ENCODE peak calls at places on chromosome 16, in six cellular contexts. D is hepatocyte, G is GM23248, R is HCT116, Q is OCI-LY7, F is GM23338. C is an unnamed sample.

GRCh38 chr16:11439216-11439615 is 94.0 kb downstream of the RMI2 start:
- DNase-seq in D (no peak), G (no peak), R (no peak), Q (no peak), F (no peak), C (no peak)

GRCh38 chr16:71359431-71359830 is 908 bp downstream of the CALB2 start:
- DNase-seq in F (no peak), Q (no peak), G (peak; percentile 8), R (no peak), D (no peak), C (peak; percentile 61)

GRCh38 chr16:48811478-48811877 is 201.5 kb upstream of the N4BP1 start:
- DNase-seq in D (no peak), R (no peak), F (peak; percentile 63), Q (no peak), G (no peak), C (no peak)

GRCh38 chr16:27127293-27127692 is 60.6 kb downstream of the C16orf82 start:
- DNase-seq in Q (no peak), R (no peak), G (peak; percentile 69), D (no peak), F (no peak), C (no peak)

GRCh38 chr16:1466968-1467521 is 7.8 kb downstream of the CLCN7 start:
- DNase-seq in Q (no peak), G (no peak), D (no peak), F (no peak), R (no peak), C (peak; percentile 65)

GRCh38 chr16:27177031-27177774 is 26.1 kb upstream of the KDM8 start:
- DNase-seq in D (no peak), F (no peak), G (peak; percentile 94), Q (no peak), R (no peak), C (no peak)

GRCh38 chr16:51549836-51550235 is 398.8 kb upstream of the SALL1 start:
- DNase-seq in F (no peak), R (no peak), D (no peak), Q (no peak), G (peak; percentile 19), C (no peak)

GRCh38 chr16:79415983-79416641 is 184.4 kb downstream of the MAF start:
- DNase-seq in D (no peak), Q (no peak), F (no peak), G (no peak), R (no peak), C (no peak)

GRCh38 chr16:16817203-16817602 is 438.3 kb downstream of the NPIPA7 start:
- DNase-seq in Q (no peak), R (no peak), G (no peak), D (no peak), F (no peak), C (no peak)

GRCh38 chr16:49557070-49557446 is 183.5 kb downstream of the C16orf78 start:
- DNase-seq in Q (no peak), G (no peak), R (no peak), D (peak; percentile 38), F (peak; percentile 68), C (no peak)

GRCh38 chr16:15644306-15644961 is 1.5 kb upstream of the MARF1 start:
- DNase-seq in G (peak; percentile 66), Q (peak; percentile 18), D (peak; percentile 33), F (peak; percentile 9), R (peak; percentile 62), C (no peak)

GRCh38 chr16:6864670-6865069 is 468.0 kb upstream of the RBFOX1 start:
- DNase-seq in Q (no peak), D (no peak), F (no peak), R (no peak), G (no peak), C (no peak)

GRCh38 chr16:4309833-4310266 is 6.0 kb upstream of the GLIS2 start:
- DNase-seq in D (peak; percentile 84), G (peak; percentile 70), F (peak; percentile 95), R (peak; percentile 61), Q (peak; percentile 83), C (peak; percentile 75)

GRCh38 chr16:56691885-56692284 is 9.6 kb downstream of the MT1X start:
- DNase-seq in Q (no peak), D (peak; percentile 61), G (peak; percentile 49), R (peak; percentile 66), F (peak; percentile 67), C (peak; percentile 96)

GRCh38 chr16:1871974-1872635 is at the start of gene MEIOB:
- DNase-seq in Q (no peak), G (peak; percentile 54), D (peak; percentile 44), F (peak; percentile 94), R (no peak), C (no peak)

GRCh38 chr16:67248401-67249177 is at the start of gene SLC9A5:
- DNase-seq in F (peak; percentile 65), G (peak; percentile 65), Q (peak; percentile 32), R (no peak), D (peak; percentile 40), C (peak; percentile 23)

GRCh38 chr16:85821441-85821901 is 22.0 kb downstream of the COX4I1 start:
- DNase-seq in F (peak; percentile 89), G (peak; percentile 89), D (peak; percentile 91), R (peak; percentile 76), Q (peak; percentile 90), C (peak; percentile 54)

GRCh38 chr16:11534262-11534661 is 52.5 kb downstream of the LITAF start:
- DNase-seq in D (no peak), G (peak; percentile 20), Q (no peak), F (no peak), R (no peak), C (peak; percentile 23)

GRCh38 chr16:49859139-49859947 is 3.4 kb upstream of the ZNF423 start:
- DNase-seq in R (no peak), Q (no peak), F (peak; percentile 50), G (peak; percentile 45), D (peak; percentile 69), C (no peak)

GRCh38 chr16:89115216-89115949 is 21.7 kb downstream of the ACSF3 start:
- DNase-seq in D (no peak), F (no peak), Q (peak; percentile 91), R (no peak), G (no peak), C (no peak)

GRCh38 chr16:4618645-4619418 is 4.1 kb upstream of the UBALD1 start:
- DNase-seq in Q (no peak), D (no peak), R (no peak), G (no peak), F (no peak), C (no peak)

GRCh38 chr16:29126621-29127020 is 141.8 kb downstream of the LAT start:
- DNase-seq in D (no peak), F (no peak), G (no peak), Q (no peak), R (no peak), C (no peak)

GRCh38 chr16:29124828-29125227 is 140.0 kb downstream of the LAT start:
- DNase-seq in F (no peak), R (no peak), Q (no peak), D (no peak), G (no peak), C (no peak)

DNA sequence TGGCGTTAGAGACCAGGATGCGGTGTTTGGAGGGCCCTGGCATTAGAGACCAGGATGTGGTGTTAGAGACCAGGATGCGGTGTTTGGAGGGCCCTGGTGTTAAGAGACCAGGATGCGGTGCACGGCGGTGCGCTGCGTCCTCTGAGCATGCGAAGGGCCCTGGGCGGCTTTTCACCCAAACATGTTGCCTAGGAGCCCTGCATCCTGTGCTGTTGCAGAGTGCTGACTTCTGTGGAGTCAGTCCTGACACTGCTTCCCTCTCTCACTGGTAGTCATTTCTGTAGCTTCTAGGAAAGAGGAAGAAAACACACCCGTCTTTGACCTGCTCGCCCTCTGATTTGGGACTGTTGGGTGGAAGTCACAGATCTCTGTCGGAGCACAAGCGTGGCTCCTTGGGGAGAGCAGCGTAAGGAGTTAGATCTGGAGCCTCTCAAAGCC is 141.2 kb downstream of the LAT start:
- DNase-seq in F (peak; percentile 32), Q (no peak), R (no peak), D (no peak), G (no peak), C (no peak)
- H3K27ac ChIP-seq in F (no peak overlapping the region), Q (no peak overlapping the region), R (no peak overlapping the region), D (no peak overlapping the region), G (no peak overlapping the region), C (no peak overlapping the region)

DNA sequence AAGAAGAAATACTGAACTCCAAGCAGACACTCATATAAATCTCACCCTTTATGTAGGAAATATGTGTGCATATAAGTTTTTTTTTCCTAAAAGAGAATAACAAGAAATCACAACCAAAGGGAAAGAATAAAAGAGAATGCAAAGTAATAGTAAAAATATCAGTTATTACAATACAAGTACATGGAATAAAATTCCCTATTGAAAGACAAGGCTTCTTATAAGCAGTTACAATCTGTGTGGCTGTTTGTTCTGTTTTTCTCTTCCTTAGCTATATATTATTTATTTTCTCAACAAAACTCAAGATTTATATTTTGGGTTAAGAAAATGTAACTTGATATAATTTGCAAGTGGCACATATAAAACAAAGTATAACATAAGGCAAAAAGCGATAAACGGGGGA is 41.7 kb downstream of the SLC5A11 start:
- DNase-seq in G (no peak), D (no peak), R (no peak), F (no peak), Q (no peak), C (no peak)
- H3K9me2 ChIP-seq in G (no peaks in the 10 kb centered on the region), D (no peaks in the 10 kb centered on the region), R (no peaks in the 10 kb centered on the region), F (no peaks in the 10 kb centered on the region), Q (no peaks in the 10 kb centered on the region), C (no peaks in the 10 kb centered on the region)

DNA sequence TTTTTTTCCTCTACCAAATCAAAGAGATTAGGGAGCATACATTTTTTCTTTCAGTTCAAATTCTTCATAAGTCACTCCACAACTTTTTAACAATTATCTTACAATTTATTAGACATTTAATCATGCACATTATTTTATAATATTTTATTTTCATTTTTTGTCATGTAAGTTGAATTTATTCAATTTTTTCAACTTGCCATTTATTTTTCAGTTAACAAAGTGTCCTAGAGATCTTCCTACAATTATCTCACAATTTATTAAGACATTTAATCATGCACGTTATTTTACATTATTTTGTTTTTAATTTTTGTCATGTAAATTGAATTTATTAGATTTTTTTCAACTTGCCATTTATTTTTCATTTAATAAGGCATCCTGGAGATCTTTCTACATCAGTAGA is 16.2 kb downstream of the CACNG3 start:
- DNase-seq in G (no peak), R (no peak), Q (no peak), D (no peak), F (no peak), C (no peak)
- H2AFZ ChIP-seq in G (no peak overlapping the region), R (no peak overlapping the region), Q (no peak overlapping the region), D (no peak overlapping the region), F (no peak overlapping the region), C (no peak overlapping the region)

GRCh38 chr16:81480856-81481821 is 36.5 kb downstream of the CMIP start:
- DNase-seq in R (no peak), Q (peak; percentile 91), G (peak; percentile 62), D (peak; percentile 61), F (no peak), C (no peak)
- H3K27ac ChIP-seq in R (no peak overlapping the region), Q (peak overlapping the region; percentile 93), G (no peak overlapping the region), D (peak overlapping the region; percentile 28), F (peak overlapping the region; percentile 59), C (no peak overlapping the region)

C was measured in PC-9.